ENCODE peak calls at places on chromosomes 2 and 18, in four cellular contexts. V is fibroblast of lung, A is Peyer's patch, H is right atrium auricular region. J is an unnamed sample.
A peak's percentile ranks its signal among the peaks of the same experiment; 100 is the strongest.

GRCh38 chr18:34592961-34593382 is 117.1 kb upstream of the DTNA start:
- DNase-seq in V (peak; percentile 74), A (no peak), H (peak; percentile 73), J (peak; percentile 85)

GRCh38 chr2:67002618-67003371 is 394.3 kb upstream of the ETAA1 start:
- DNase-seq in V (no peak), A (no peak), H (no peak), J (no peak)

GRCh38 chr2:156437876-156438410 is 1.8 kb downstream of the GPD2 start:
- DNase-seq in V (no peak), A (peak; percentile 68), H (no peak), J (no peak)

GRCh38 chr18:74517236-74517630 is 17.1 kb upstream of the CNDP1 start:
- DNase-seq in V (no peak), A (peak; percentile 82), H (no peak), J (peak; percentile 53)

GRCh38 chr2:19861771-19862170 is 40.0 kb downstream of the TTC32 start:
- DNase-seq in V (no peak), A (no peak), H (no peak), J (no peak)

GRCh38 chr2:18520605-18521031 is 39.8 kb downstream of the RDH14 start:
- DNase-seq in V (peak; percentile 83), A (peak; percentile 91), H (peak; percentile 95), J (peak; percentile 90)

GRCh38 chr2:70557171-70557838 is 3.7 kb upstream of the TGFA start:
- DNase-seq in V (no peak), A (no peak), H (no peak), J (no peak)

GRCh38 chr2:71190959-71191943 is 35.7 kb downstream of the PAIP2B start:
- DNase-seq in V (peak; percentile 33), A (no peak), H (no peak), J (no peak)

GRCh38 chr2:47336259-47337238 is 66.4 kb upstream of the MSH2 start:
- DNase-seq in V (no peak), A (peak; percentile 61), H (no peak), J (no peak)

GRCh38 chr18:78487649-78488048 is 492.0 kb upstream of the SALL3 start:
- DNase-seq in V (no peak), A (no peak), H (peak; percentile 7), J (no peak)

GRCh38 chr2:238370482-238371372 is 50.4 kb downstream of the TRAF3IP1 start:
- DNase-seq in V (peak; percentile 73), A (peak; percentile 68), H (peak; percentile 70), J (no peak)

GRCh38 chr2:97936199-97936598 is 59.5 kb downstream of the TMEM131 start:
- DNase-seq in V (no peak), A (peak; percentile 76), H (no peak), J (no peak)

GRCh38 chr2:163799807-163800206 is 64.0 kb upstream of the FIGN start:
- DNase-seq in V (no peak), A (no peak), H (no peak), J (no peak)

GRCh38 chr2:230564805-230565779 is 147.6 kb upstream of the CAB39 start:
- DNase-seq in V (peak; percentile 69), A (no peak), H (no peak), J (no peak)

GRCh38 chr2:42756956-42757513 is 6.9 kb downstream of the OXER1 start:
- DNase-seq in V (no peak), A (peak; percentile 44), H (no peak), J (no peak)

GRCh38 chr2:8659735-8660492 is 21.9 kb upstream of the ID2 start:
- DNase-seq in V (no peak), A (no peak), H (no peak), J (no peak)

GRCh38 chr2:215918901-215919585 is 94.3 kb downstream of the MREG start:
- DNase-seq in V (no peak), A (no peak), H (no peak), J (no peak)

GRCh38 chr2:174593574-174594203 is 3.9 kb downstream of the WIPF1 start:
- DNase-seq in V (peak; percentile 82), A (peak; percentile 88), H (no peak), J (no peak)

DNA sequence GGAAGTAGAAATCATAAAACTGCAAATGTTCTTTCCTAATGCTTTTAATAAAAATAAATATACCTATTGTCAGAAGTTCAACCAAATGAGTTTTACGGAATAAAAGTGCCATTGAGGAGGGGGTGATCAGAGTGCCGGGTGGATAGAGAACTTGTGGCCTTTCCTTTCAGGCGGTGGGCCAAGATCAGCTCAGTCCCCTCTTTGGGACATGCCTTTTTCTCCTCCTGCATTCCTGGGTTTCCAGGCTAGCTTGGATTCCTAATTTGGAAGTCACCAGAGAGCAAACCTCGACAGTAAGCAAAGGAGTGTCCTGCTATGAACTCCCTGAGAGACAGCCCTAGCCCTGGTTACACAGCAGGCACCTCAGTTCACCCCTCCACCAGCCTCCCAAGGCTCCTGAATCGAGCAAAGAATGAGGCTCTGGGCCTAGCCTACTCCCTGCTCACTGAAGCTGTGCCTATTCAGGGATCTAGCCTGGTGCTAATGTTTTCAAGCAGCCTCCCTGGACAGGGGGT is 66.8 kb upstream of the RMDN2 start:
- DNase-seq in V (peak; percentile 48), A (no peak), H (no peak), J (no peak)
- H3K27ac ChIP-seq in V (peak overlapping the region; percentile 37), A (no peak overlapping the region), H (peak overlapping the region; percentile 0), J (peak overlapping the region; percentile 75)

DNA sequence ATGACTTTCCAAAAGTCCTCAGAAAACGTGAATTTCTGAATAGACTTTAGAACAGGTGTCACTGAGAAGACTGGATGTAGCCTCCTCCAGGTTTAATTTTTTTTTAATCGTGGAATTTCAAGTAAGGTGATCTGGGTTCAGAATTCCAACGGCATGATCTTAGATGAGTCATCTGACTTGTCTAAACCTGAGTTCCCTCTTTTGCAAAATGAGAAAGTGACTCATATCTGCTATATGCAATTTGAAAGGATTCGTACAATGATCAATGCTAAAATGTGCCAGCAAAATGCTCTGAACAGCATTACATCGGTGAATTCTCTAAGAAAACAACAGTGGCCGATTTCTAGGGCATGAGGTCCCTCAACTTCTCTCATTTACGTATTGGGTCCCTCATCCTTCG is 69.1 kb upstream of the ZNF516 start:
- DNase-seq in V (peak; percentile 67), A (no peak), H (no peak), J (no peak)
- H3K4me3 ChIP-seq in V (no peak overlapping the region), A (no peak overlapping the region), H (no peak overlapping the region), J (no peak overlapping the region)

GRCh38 chr2:185610301-185610700 is 128.3 kb upstream of the FSIP2 start:
- DNase-seq in V (no peak), A (no peak), H (no peak), J (no peak)

GRCh38 chr2:185607943-185608342 is 130.7 kb upstream of the FSIP2 start:
- DNase-seq in V (no peak), A (no peak), H (no peak), J (no peak)

DNA sequence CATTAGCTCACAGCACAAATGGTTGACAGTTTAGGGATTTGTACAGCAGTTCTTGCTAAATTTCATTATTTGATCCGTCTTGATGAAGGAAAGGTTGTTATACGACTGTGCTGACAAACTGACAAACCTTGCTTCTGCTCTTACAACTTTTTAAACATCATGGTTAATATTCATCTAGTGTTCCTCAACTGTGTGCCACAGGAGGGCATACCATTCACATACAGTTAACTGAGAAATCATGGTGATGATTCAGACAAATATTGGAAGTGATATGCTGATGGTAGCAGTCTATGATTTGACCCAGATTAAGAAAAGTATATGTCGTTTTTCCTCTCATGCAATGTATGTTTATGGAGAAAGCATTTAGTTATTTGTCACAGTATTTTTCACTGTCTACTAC is 129.8 kb upstream of the FSIP2 start:
- DNase-seq in V (peak; percentile 5), A (no peak), H (no peak), J (no peak)
- TF ChIP-seq CTCF in V (no peak), A (no peak), H (no peak), J (no peak)

DNA sequence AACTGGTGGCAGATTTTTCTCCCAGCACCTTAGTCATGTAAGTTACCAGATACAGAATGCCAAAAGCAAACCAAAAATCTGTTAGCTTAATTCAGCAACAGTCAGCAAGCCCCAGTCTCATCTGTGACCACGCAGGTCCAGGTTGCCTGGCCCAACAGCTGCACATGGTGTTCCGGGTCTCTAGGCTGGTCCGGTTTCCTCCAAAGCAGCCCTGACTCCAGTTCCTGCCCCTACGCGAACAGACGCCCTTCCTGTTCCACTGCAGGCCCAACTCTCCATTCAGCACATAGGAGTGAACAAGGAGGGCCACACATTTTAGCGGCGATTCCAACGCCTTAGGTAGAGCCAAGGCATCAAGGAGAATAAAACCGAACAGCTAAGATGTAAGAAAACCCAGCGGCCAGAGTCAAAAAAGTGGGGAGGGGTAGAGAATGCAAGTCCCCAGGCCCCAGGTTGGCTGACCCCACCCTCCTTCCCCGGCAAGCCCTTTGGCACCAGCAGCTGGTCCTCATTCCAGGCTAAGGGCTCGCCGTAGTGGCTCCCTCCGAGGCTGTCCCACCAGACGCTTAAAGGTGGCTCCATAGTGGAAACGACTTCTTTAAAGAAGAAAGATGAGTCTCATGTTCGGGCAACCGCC is 1.5 kb downstream of the STK25 start:
- DNase-seq in V (no peak), A (no peak), H (no peak), J (no peak)
- H3K27ac ChIP-seq in V (no peak overlapping the region), A (peak overlapping the region; percentile 86), H (peak overlapping the region; percentile 96), J (peak overlapping the region; percentile 91)

GRCh38 chr2:25349397-25349796 is 7.7 kb upstream of the DNMT3A start:
- DNase-seq in V (peak; percentile 63), A (no peak), H (no peak), J (no peak)
- H3K4me3 ChIP-seq in V (no peak overlapping the region), A (no peak overlapping the region), H (no peak overlapping the region), J (no peak overlapping the region)